ENCODE peak calls at places on chromosomes 11 and 22, in four cellular contexts. Y, F, O and Z are unnamed samples.
A peak's percentile ranks its signal among the peaks of the same experiment; 100 is the strongest.

GRCh38 chr11:44950036-44950624 is 553 bp downstream of the TP53I11 start:
- DNase-seq in Y (peak; percentile 61), F (peak; percentile 44), O (peak; percentile 38), Z (no peak)

GRCh38 chr11:108592591-108593213 is 866 bp downstream of the EXPH5 start:
- DNase-seq in Y (peak; percentile 20), F (peak; percentile 51), O (peak; percentile 37), Z (no peak)

GRCh38 chr22:29030618-29031235 is 30.9 kb downstream of the C22orf31 start:
- DNase-seq in Y (peak; percentile 81), F (no peak), O (peak; percentile 93), Z (no peak)

GRCh38 chr11:101436511-101437142 is 147.2 kb downstream of the TRPC6 start:
- DNase-seq in Y (no peak), F (no peak), O (peak; percentile 55), Z (peak; percentile 57)

GRCh38 chr11:119389611-119390254 is 8.2 kb upstream of the USP2 start:
- DNase-seq in Y (no peak), F (no peak), O (no peak), Z (no peak)

GRCh38 chr11:113449743-113450142 is 25.5 kb downstream of the DRD2 start:
- DNase-seq in Y (no peak), F (no peak), O (no peak), Z (no peak)

GRCh38 chr11:76591416-76591815 is 79.1 kb downstream of the LRRC32 start:
- DNase-seq in Y (no peak), F (no peak), O (no peak), Z (no peak)

GRCh38 chr11:77634724-77635123 is 2.9 kb downstream of the CLNS1A start:
- DNase-seq in Y (no peak), F (no peak), O (no peak), Z (peak; percentile 80)

GRCh38 chr11:61963282-61964057 is 4.0 kb downstream of the FTH1 start:
- DNase-seq in Y (no peak), F (no peak), O (no peak), Z (peak; percentile 72)

GRCh38 chr11:36000616-36001190 is 56.8 kb downstream of the LDLRAD3 start:
- DNase-seq in Y (no peak), F (no peak), O (no peak), Z (no peak)

GRCh38 chr11:121654506-121655480 is 202.0 kb upstream of the SORL1-AS1 start:
- DNase-seq in Y (no peak), F (no peak), O (no peak), Z (no peak)

GRCh38 chr11:130457909-130458729 is 9.7 kb downstream of the ADAMTS15 start:
- DNase-seq in Y (peak; percentile 63), F (no peak), O (no peak), Z (no peak)

GRCh38 chr11:33942954-33943353 is 51.1 kb upstream of the LMO2 start:
- DNase-seq in Y (peak; percentile 57), F (no peak), O (no peak), Z (no peak)

GRCh38 chr22:20503816-20504215 is 3.6 kb upstream of the MED15 start:
- DNase-seq in Y (no peak), F (no peak), O (no peak), Z (no peak)

GRCh38 chr11:68229601-68230000 is 16.5 kb upstream of the KMT5B start:
- DNase-seq in Y (no peak), F (no peak), O (no peak), Z (no peak)